ENCODE peak calls at places on chromosomes 4 and X, in five cellular contexts. O is astrocyte of the spinal cord, W is fibroblast of mammary gland, M is breast epithelium, F is lower leg skin. Y is an unnamed sample.

GRCh38 chrX:115958687-115959359 is 211.7 kb upstream of the AGTR2 start:
- DNase-seq in F (no peak), M (no peak), O (no peak), W (no peak), Y (no peak)

GRCh38 chrX:132958086-132958703 is at the start of gene HS6ST2:
- DNase-seq in O (no peak), W (no peak), F (no peak), M (no peak), Y (peak; percentile 34)

GRCh38 chrX:129793604-129794191 is 13.9 kb downstream of the SASH3 start:
- DNase-seq in M (no peak), F (no peak), O (no peak), W (no peak), Y (no peak)

GRCh38 chr4:19399001-19399400 is 852.7 kb upstream of the SLIT2 start:
- DNase-seq in O (peak; percentile 31), F (no peak), W (peak; percentile 27), M (no peak), Y (no peak)

GRCh38 chrX:10922158-10922557 is 189.0 kb upstream of the HCCS start:
- DNase-seq in O (peak; percentile 73), M (no peak), F (no peak), W (peak; percentile 88), Y (no peak)

GRCh38 chr4:178086324-178086723 is 644.1 kb upstream of the AGA start:
- DNase-seq in W (no peak), M (no peak), O (no peak), F (no peak), Y (no peak)

GRCh38 chrX:77426811-77427210 is 20.4 kb upstream of the FGF16 start:
- DNase-seq in M (no peak), F (no peak), W (peak; percentile 68), O (peak; percentile 20), Y (no peak)

GRCh38 chr4:186918466-186918865 is 194.8 kb upstream of the FAT1 start:
- DNase-seq in M (no peak), F (no peak), O (peak; percentile 33), W (no peak), Y (no peak)

GRCh38 chr4:101961144-101961543 is 170.6 kb downstream of the BANK1 start:
- DNase-seq in M (no peak), O (peak; percentile 66), W (peak; percentile 26), F (no peak), Y (no peak)

GRCh38 chr4:89800012-89800516 is 36.9 kb downstream of the SNCA start:
- DNase-seq in M (no peak), W (no peak), F (no peak), O (peak; percentile 76), Y (no peak)

GRCh38 chr4:165355900-165356300 is 22.9 kb upstream of the CPE start:
- DNase-seq in F (no peak), W (peak; percentile 64), O (peak; percentile 59), M (no peak), Y (no peak)

GRCh38 chr4:90857081-90857820 is 730.1 kb downstream of the CCSER1 start:
- DNase-seq in W (no peak), F (no peak), M (no peak), O (no peak), Y (no peak)

GRCh38 chr4:107930821-107931774 is at the start of gene CYP2U1:
- DNase-seq in M (peak; percentile 71), W (peak; percentile 63), O (peak; percentile 76), F (peak; percentile 78), Y (peak; percentile 75)

GRCh38 chr4:37244583-37245390 is at the start of gene NWD2:
- DNase-seq in O (peak; percentile 4), F (no peak), M (no peak), W (no peak), Y (peak; percentile 39)

GRCh38 chrX:19679787-19680186 is 164.5 kb upstream of the MAP3K15 start:
- DNase-seq in O (no peak), W (no peak), M (no peak), F (no peak), Y (no peak)

GRCh38 chr4:156298230-156298629 is 344.6 kb upstream of the CTSO start:
- DNase-seq in F (no peak), M (no peak), O (peak; percentile 94), W (peak; percentile 92), Y (no peak)

GRCh38 chr4:88138561-88138960 is 19.9 kb downstream of the ABCG2 start:
- DNase-seq in W (peak; percentile 69), M (no peak), O (peak; percentile 59), F (no peak), Y (no peak)

GRCh38 chr4:78704981-78705757 is 71.0 kb upstream of the BMP2K start:
- DNase-seq in W (peak; percentile 87), M (no peak), O (peak; percentile 70), F (no peak), Y (no peak)

GRCh38 chr4:47668810-47669408 is 169.0 kb downstream of the CORIN start:
- DNase-seq in O (peak; percentile 64), M (no peak), W (peak; percentile 66), F (no peak), Y (no peak)

GRCh38 chrX:132041016-132041415 is 17.9 kb downstream of the STK26 start:
- DNase-seq in M (no peak), O (peak; percentile 41), F (no peak), W (peak; percentile 28), Y (no peak)

GRCh38 chr4:109873791-109874514 is 26.0 kb downstream of the LRIT3 start:
- DNase-seq in M (no peak), O (no peak), F (no peak), W (peak; percentile 32), Y (no peak)

GRCh38 chr4:92305148-92305877 is 1.5 kb downstream of the GRID2 start:
- DNase-seq in W (peak; percentile 3), M (no peak), O (peak; percentile 73), F (no peak), Y (peak; percentile 77)

GRCh38 chr4:159290321-159291030 is 187.6 kb downstream of the RAPGEF2 start:
- DNase-seq in O (no peak), W (peak; percentile 18), F (no peak), M (no peak), Y (no peak)

GRCh38 chr4:126957555-126958440 is 675.0 kb upstream of the INTU start:
- DNase-seq in F (no peak), W (peak; percentile 71), O (peak; percentile 41), M (no peak), Y (no peak)

GRCh38 chr4:87038837-87039715 is 104.3 kb downstream of the AFF1 start:
- DNase-seq in W (peak; percentile 84), M (peak; percentile 48), F (no peak), O (peak; percentile 91), Y (no peak)

GRCh38 chr4:7295917-7296660 is 103.8 kb downstream of the SORCS2 start:
- DNase-seq in F (no peak), M (no peak), O (peak; percentile 7), W (peak; percentile 37), Y (peak; percentile 53)

GRCh38 chr4:39259571-39260330 is 77.4 kb downstream of the WDR19 start:
- DNase-seq in O (peak; percentile 62), F (no peak), M (no peak), W (peak; percentile 12), Y (no peak)

GRCh38 chrX:152343306-152343705 is 107.8 kb downstream of the GABRA3 start:
- DNase-seq in W (peak; percentile 1), M (no peak), F (no peak), O (no peak), Y (no peak)

GRCh38 chrX:40933132-40934078 is 151.8 kb upstream of the USP9X start:
- DNase-seq in O (peak; percentile 61), M (no peak), F (peak; percentile 17), W (peak; percentile 72), Y (no peak)

GRCh38 chr4:125529071-125529470 is 214.3 kb downstream of the FAT4 start:
- DNase-seq in W (peak; percentile 44), F (no peak), O (no peak), M (no peak), Y (no peak)

GRCh38 chr4:114563536-114564315 is 34.9 kb upstream of the UGT8 start:
- DNase-seq in M (no peak), O (peak; percentile 60), F (no peak), W (no peak), Y (no peak)

GRCh38 chr4:83011779-83012630 is 1.4 kb upstream of the LIN54 start:
- DNase-seq in O (peak; percentile 24), M (peak; percentile 27), F (peak; percentile 29), W (peak; percentile 24), Y (peak; percentile 61)

GRCh38 chr4:86451560-86452322 is 91.9 kb upstream of the MAPK10 start:
- DNase-seq in O (no peak), W (peak; percentile 4), F (no peak), M (no peak), Y (no peak)

DNA sequence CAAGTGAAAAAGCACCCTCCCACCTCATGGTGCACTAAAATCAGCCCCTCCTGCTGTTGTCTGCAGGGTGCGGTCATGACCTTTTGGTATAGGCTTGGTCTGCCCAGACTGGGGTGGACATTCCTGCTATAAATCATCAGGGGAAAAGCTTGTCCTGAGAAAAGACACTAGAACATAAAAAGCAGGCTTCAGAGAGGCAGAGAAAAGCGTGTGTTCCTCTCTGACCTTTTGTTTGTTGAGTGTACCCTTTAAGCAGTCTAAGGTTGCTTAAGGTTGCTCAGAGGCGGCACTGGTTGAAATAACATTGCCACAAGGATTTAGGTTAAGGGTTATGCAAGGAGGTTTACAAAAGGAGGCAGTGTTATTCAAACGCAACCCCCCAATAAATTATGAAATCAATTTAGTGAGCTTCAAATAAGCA is 43.5 kb downstream of the CCDC158 start:
- DNase-seq in F (no peak), O (no peak), M (no peak), W (no peak), Y (no peak)
- TF ChIP-seq CTCF in F (no peak), O (no peak), M (no peak), W (no peak), Y (no peak)

DNA sequence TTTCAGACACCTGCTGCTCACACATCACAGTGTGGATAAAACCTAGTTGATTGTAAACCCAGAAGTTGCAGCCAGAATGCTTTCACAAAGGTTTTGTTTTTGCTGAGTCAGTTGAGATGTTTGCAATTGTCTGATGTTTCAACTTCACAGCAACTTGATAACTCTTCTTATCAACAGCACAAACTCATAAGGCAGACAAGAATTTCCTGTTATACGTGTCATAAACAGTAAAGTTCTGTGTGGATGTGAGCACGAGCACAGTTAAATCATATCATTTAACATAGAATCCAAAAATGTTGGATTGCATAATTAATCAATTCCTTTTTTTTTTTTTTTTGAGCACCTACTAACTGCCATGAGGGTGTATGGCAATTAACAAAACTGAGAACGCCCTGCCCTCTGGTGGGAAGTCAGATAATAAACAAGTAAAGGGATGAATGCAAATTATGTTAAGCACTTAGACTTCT is 512.2 kb downstream of the PDHA2 start:
- DNase-seq in M (no peak), O (peak; percentile 32), F (no peak), W (peak; percentile 5), Y (no peak)
- TF ChIP-seq CTCF in M (no peak), O (peak; percentile 15), F (no peak), W (peak; percentile 15), Y (peak; percentile 30)

GRCh38 chrX:30065226-30065625 is 150.1 kb upstream of the MAGEB2 start:
- DNase-seq in F (no peak), W (no peak), O (peak; percentile 18), M (no peak), Y (no peak)
- TF ChIP-seq CTCF in F (no peak), W (no peak), O (no peak), M (no peak), Y (no peak)

GRCh38 chr4:98627883-98628282 is 30.5 kb downstream of the TSPAN5 start:
- DNase-seq in O (peak; percentile 74), W (peak; percentile 78), F (no peak), M (no peak), Y (no peak)
- TF ChIP-seq CTCF in O (no peak), W (no peak), F (no peak), M (no peak), Y (no peak)